ENCODE peak calls at places on chromosomes 1 and 21, in five cellular contexts. One of them, this sample, is unnamed.

GRCh38 chr1:79190074-79190473 is 183.5 kb upstream of the ADGRL4 start:
- DNase-seq in stimulated activated CD8-positive, alpha-beta memory T cell treated with anti-CD3 and anti-CD28 coated beads, Interleukin-7, amount 100 ng/mL, for 48 hours: no peak
- DNase-seq in epithelial cell of proximal tubule: peak
- DNase-seq in SK-MEL-5: no peak
- DNase-seq in activated CD4-positive, alpha-beta T cell treated with anti-CD3 and anti-CD28 coated beads, Interleukin-2, amount 50 U/mL, for 1 hour: no peak
- DNase-seq in this sample: peak

GRCh38 chr1:146049436-146049835 is 27.9 kb upstream of the HJV start:
- DNase-seq in SK-MEL-5: no peak
- DNase-seq in epithelial cell of proximal tubule: no peak
- DNase-seq in activated CD4-positive, alpha-beta T cell treated with anti-CD3 and anti-CD28 coated beads, Interleukin-2, amount 50 U/mL, for 1 hour: no peak
- DNase-seq in stimulated activated CD8-positive, alpha-beta memory T cell treated with anti-CD3 and anti-CD28 coated beads, Interleukin-7, amount 100 ng/mL, for 48 hours: no peak
- DNase-seq in this sample: no peak

GRCh38 chr1:172496678-172497077 is 36.3 kb upstream of the SUCO start:
- DNase-seq in epithelial cell of proximal tubule: no peak
- DNase-seq in SK-MEL-5: no peak
- DNase-seq in activated CD4-positive, alpha-beta T cell treated with anti-CD3 and anti-CD28 coated beads, Interleukin-2, amount 50 U/mL, for 1 hour: no peak
- DNase-seq in stimulated activated CD8-positive, alpha-beta memory T cell treated with anti-CD3 and anti-CD28 coated beads, Interleukin-7, amount 100 ng/mL, for 48 hours: no peak
- DNase-seq in this sample: peak

GRCh38 chr1:61109910-61110309 is 27.5 kb downstream of the NFIA start:
- DNase-seq in epithelial cell of proximal tubule: no peak
- DNase-seq in SK-MEL-5: no peak
- DNase-seq in activated CD4-positive, alpha-beta T cell treated with anti-CD3 and anti-CD28 coated beads, Interleukin-2, amount 50 U/mL, for 1 hour: no peak
- DNase-seq in stimulated activated CD8-positive, alpha-beta memory T cell treated with anti-CD3 and anti-CD28 coated beads, Interleukin-7, amount 100 ng/mL, for 48 hours: no peak
- DNase-seq in this sample: no peak

GRCh38 chr1:186207401-186208085 is 167.5 kb downstream of the TPR start:
- DNase-seq in SK-MEL-5: no peak
- DNase-seq in activated CD4-positive, alpha-beta T cell treated with anti-CD3 and anti-CD28 coated beads, Interleukin-2, amount 50 U/mL, for 1 hour: no peak
- DNase-seq in epithelial cell of proximal tubule: no peak
- DNase-seq in stimulated activated CD8-positive, alpha-beta memory T cell treated with anti-CD3 and anti-CD28 coated beads, Interleukin-7, amount 100 ng/mL, for 48 hours: no peak
- DNase-seq in this sample: peak

GRCh38 chr1:74266001-74266400 is 30.8 kb downstream of the TNNI3K start:
- DNase-seq in activated CD4-positive, alpha-beta T cell treated with anti-CD3 and anti-CD28 coated beads, Interleukin-2, amount 50 U/mL, for 1 hour: no peak
- DNase-seq in stimulated activated CD8-positive, alpha-beta memory T cell treated with anti-CD3 and anti-CD28 coated beads, Interleukin-7, amount 100 ng/mL, for 48 hours: no peak
- DNase-seq in epithelial cell of proximal tubule: no peak
- DNase-seq in SK-MEL-5: peak
- DNase-seq in this sample: no peak

GRCh38 chr1:159068877-159069276 is 7.7 kb downstream of the AIM2 start:
- DNase-seq in epithelial cell of proximal tubule: no peak
- DNase-seq in activated CD4-positive, alpha-beta T cell treated with anti-CD3 and anti-CD28 coated beads, Interleukin-2, amount 50 U/mL, for 1 hour: no peak
- DNase-seq in stimulated activated CD8-positive, alpha-beta memory T cell treated with anti-CD3 and anti-CD28 coated beads, Interleukin-7, amount 100 ng/mL, for 48 hours: no peak
- DNase-seq in SK-MEL-5: no peak
- DNase-seq in this sample: no peak

GRCh38 chr1:113975211-113975895 is 3.9 kb upstream of the OLFML3 start:
- DNase-seq in epithelial cell of proximal tubule: no peak
- DNase-seq in activated CD4-positive, alpha-beta T cell treated with anti-CD3 and anti-CD28 coated beads, Interleukin-2, amount 50 U/mL, for 1 hour: no peak
- DNase-seq in stimulated activated CD8-positive, alpha-beta memory T cell treated with anti-CD3 and anti-CD28 coated beads, Interleukin-7, amount 100 ng/mL, for 48 hours: no peak
- DNase-seq in SK-MEL-5: no peak
- DNase-seq in this sample: peak

GRCh38 chr1:7220007-7220406 is 434.8 kb downstream of the CAMTA1 start:
- DNase-seq in SK-MEL-5: no peak
- DNase-seq in stimulated activated CD8-positive, alpha-beta memory T cell treated with anti-CD3 and anti-CD28 coated beads, Interleukin-7, amount 100 ng/mL, for 48 hours: no peak
- DNase-seq in activated CD4-positive, alpha-beta T cell treated with anti-CD3 and anti-CD28 coated beads, Interleukin-2, amount 50 U/mL, for 1 hour: no peak
- DNase-seq in epithelial cell of proximal tubule: no peak
- DNase-seq in this sample: no peak

GRCh38 chr21:25994758-25995163 is 175.8 kb downstream of the APP start:
- DNase-seq in stimulated activated CD8-positive, alpha-beta memory T cell treated with anti-CD3 and anti-CD28 coated beads, Interleukin-7, amount 100 ng/mL, for 48 hours: no peak
- DNase-seq in SK-MEL-5: no peak
- DNase-seq in epithelial cell of proximal tubule: no peak
- DNase-seq in activated CD4-positive, alpha-beta T cell treated with anti-CD3 and anti-CD28 coated beads, Interleukin-2, amount 50 U/mL, for 1 hour: no peak
- DNase-seq in this sample: peak

GRCh38 chr1:31010081-31010989 is 55.2 kb downstream of the PUM1 start:
- DNase-seq in activated CD4-positive, alpha-beta T cell treated with anti-CD3 and anti-CD28 coated beads, Interleukin-2, amount 50 U/mL, for 1 hour: no peak
- DNase-seq in stimulated activated CD8-positive, alpha-beta memory T cell treated with anti-CD3 and anti-CD28 coated beads, Interleukin-7, amount 100 ng/mL, for 48 hours: no peak
- DNase-seq in SK-MEL-5: peak
- DNase-seq in epithelial cell of proximal tubule: no peak
- DNase-seq in this sample: no peak

GRCh38 chr1:36359911-36360310 is 25.8 kb downstream of the STK40 start:
- DNase-seq in activated CD4-positive, alpha-beta T cell treated with anti-CD3 and anti-CD28 coated beads, Interleukin-2, amount 50 U/mL, for 1 hour: peak
- DNase-seq in epithelial cell of proximal tubule: no peak
- DNase-seq in SK-MEL-5: no peak
- DNase-seq in stimulated activated CD8-positive, alpha-beta memory T cell treated with anti-CD3 and anti-CD28 coated beads, Interleukin-7, amount 100 ng/mL, for 48 hours: no peak
- DNase-seq in this sample: no peak

This sample was measured in cardiac muscle cell.